ENCODE peak calls at places on chromosomes 16 and 17, in seven cellular contexts. One of them, this sample, is unnamed.

GRCh38 chr17:80422981-80423380 is 8.0 kb downstream of the ENDOV start:
- DNase-seq in PC-3: no peak
- DNase-seq in tibial artery: no peak
- DNase-seq in lung: no peak
- DNase-seq in cardiac fibroblast: no peak
- DNase-seq in pancreas: no peak
- DNase-seq in astrocyte of the cerebellum: no peak
- DNase-seq in this sample: no peak

GRCh38 chr17:31492880-31493655 is 101.6 kb downstream of the RAB11FIP4 start:
- DNase-seq in PC-3: no peak
- DNase-seq in tibial artery: no peak
- DNase-seq in lung: peak
- DNase-seq in cardiac fibroblast: no peak
- DNase-seq in pancreas: no peak
- DNase-seq in astrocyte of the cerebellum: no peak
- DNase-seq in this sample: no peak

GRCh38 chr17:58254803-58255202 is 16.4 kb downstream of the LPO start:
- DNase-seq in PC-3: peak
- DNase-seq in tibial artery: no peak
- DNase-seq in lung: no peak
- DNase-seq in cardiac fibroblast: no peak
- DNase-seq in pancreas: no peak
- DNase-seq in astrocyte of the cerebellum: no peak
- DNase-seq in this sample: no peak

GRCh38 chr17:79907855-79908254 is 68.6 kb upstream of the CBX4 start:
- DNase-seq in PC-3: no peak
- DNase-seq in tibial artery: no peak
- DNase-seq in lung: peak
- DNase-seq in cardiac fibroblast: no peak
- DNase-seq in pancreas: no peak
- DNase-seq in astrocyte of the cerebellum: no peak
- DNase-seq in this sample: no peak

GRCh38 chr17:17813725-17814095 is 23.1 kb downstream of the SREBF1 start:
- DNase-seq in PC-3: no peak
- DNase-seq in tibial artery: no peak
- DNase-seq in lung: no peak
- DNase-seq in cardiac fibroblast: no peak
- DNase-seq in pancreas: no peak
- DNase-seq in astrocyte of the cerebellum: no peak
- DNase-seq in this sample: no peak

GRCh38 chr17:62916684-62917571 is 49.1 kb upstream of the TANC2 start:
- DNase-seq in PC-3: peak
- DNase-seq in tibial artery: no peak
- DNase-seq in lung: no peak
- DNase-seq in cardiac fibroblast: peak
- DNase-seq in pancreas: no peak
- DNase-seq in astrocyte of the cerebellum: peak
- DNase-seq in this sample: no peak

GRCh38 chr17:14672830-14673229 is 371.9 kb downstream of the HS3ST3B1 start:
- DNase-seq in PC-3: peak
- DNase-seq in tibial artery: no peak
- DNase-seq in lung: peak
- DNase-seq in cardiac fibroblast: peak
- DNase-seq in pancreas: peak
- DNase-seq in astrocyte of the cerebellum: peak
- DNase-seq in this sample: peak

GRCh38 chr16:79628501-79628975 is 28.0 kb upstream of the MAF start:
- DNase-seq in PC-3: no peak
- DNase-seq in tibial artery: no peak
- DNase-seq in lung: no peak
- DNase-seq in cardiac fibroblast: no peak
- DNase-seq in pancreas: no peak
- DNase-seq in astrocyte of the cerebellum: peak
- DNase-seq in this sample: no peak

GRCh38 chr17:63714550-63715277 is 14.8 kb upstream of the LIMD2 start:
- DNase-seq in PC-3: no peak
- DNase-seq in tibial artery: no peak
- DNase-seq in lung: no peak
- DNase-seq in cardiac fibroblast: peak
- DNase-seq in pancreas: no peak
- DNase-seq in astrocyte of the cerebellum: no peak
- DNase-seq in this sample: no peak

GRCh38 chr16:56353054-56353921 is 72.1 kb downstream of the AMFR start:
- DNase-seq in PC-3: no peak
- DNase-seq in tibial artery: peak
- DNase-seq in lung: no peak
- DNase-seq in cardiac fibroblast: no peak
- DNase-seq in pancreas: no peak
- DNase-seq in astrocyte of the cerebellum: no peak
- DNase-seq in this sample: no peak

GRCh38 chr16:68644715-68645493 is at the start of gene CDH3:
- DNase-seq in PC-3: peak
- DNase-seq in tibial artery: no peak
- DNase-seq in lung: peak
- DNase-seq in cardiac fibroblast: no peak
- DNase-seq in pancreas: peak
- DNase-seq in astrocyte of the cerebellum: no peak
- DNase-seq in this sample: no peak

GRCh38 chr16:68643847-68644246 is 1.3 kb upstream of the CDH3 start:
- DNase-seq in PC-3: no peak
- DNase-seq in tibial artery: no peak
- DNase-seq in lung: no peak
- DNase-seq in cardiac fibroblast: no peak
- DNase-seq in pancreas: no peak
- DNase-seq in astrocyte of the cerebellum: no peak
- DNase-seq in this sample: no peak

GRCh38 chr16:68644303-68644702 is 807 bp upstream of the CDH3 start:
- DNase-seq in PC-3: no peak
- DNase-seq in tibial artery: no peak
- DNase-seq in lung: no peak
- DNase-seq in cardiac fibroblast: no peak
- DNase-seq in pancreas: no peak
- DNase-seq in astrocyte of the cerebellum: no peak
- DNase-seq in this sample: no peak

GRCh38 chr16:68646948-68647659 is 2.0 kb downstream of the CDH3 start:
- DNase-seq in PC-3: peak
- DNase-seq in tibial artery: no peak
- DNase-seq in lung: no peak
- DNase-seq in cardiac fibroblast: no peak
- DNase-seq in pancreas: no peak
- DNase-seq in astrocyte of the cerebellum: no peak
- DNase-seq in this sample: no peak

DNA sequence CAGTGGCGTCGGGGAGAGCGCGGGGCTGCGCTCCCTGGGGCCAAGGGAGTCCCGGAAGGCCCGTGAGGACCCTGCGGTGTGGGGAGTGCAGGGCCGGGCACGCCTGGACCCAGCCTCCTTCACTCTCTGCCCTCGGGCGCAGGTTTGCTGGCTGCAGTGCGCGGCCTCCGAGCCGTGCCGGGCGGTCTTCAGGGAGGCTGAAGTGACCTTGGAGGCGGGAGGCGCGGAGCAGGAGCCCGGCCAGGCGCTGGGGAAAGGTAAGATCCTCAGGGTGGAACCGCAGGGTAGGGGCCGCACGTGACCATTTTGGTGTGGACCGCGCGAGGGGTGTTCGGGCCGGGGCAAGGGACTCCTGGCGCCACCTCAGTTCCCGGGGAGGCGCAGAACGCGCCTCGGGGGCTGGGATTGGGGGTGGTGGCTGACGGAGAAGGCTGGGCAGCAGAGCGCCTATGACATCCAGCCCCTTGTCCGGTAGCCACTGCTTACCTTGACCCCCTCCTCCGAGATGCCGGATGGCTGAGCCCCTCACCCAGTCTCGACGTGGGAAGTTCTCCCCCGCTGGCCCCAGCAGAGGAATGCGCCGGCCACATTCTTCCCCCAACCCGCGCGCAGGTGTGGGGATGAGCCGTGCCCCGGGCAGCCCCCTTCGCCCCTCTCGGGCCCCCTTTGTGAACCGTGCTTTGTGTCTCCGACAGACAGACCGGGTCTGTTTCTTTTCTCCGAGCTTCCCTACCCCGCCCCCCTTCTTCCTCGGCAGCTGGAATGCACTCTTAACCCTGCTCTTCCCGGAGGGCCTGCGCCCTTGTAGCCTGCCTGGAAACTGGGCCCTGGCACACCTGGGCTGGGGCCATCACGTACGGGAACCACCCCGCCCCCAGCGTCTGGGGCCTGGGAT is 631 bp downstream of the CDH3 start:
- DNase-seq in PC-3: no peak
- DNase-seq in tibial artery: no peak
- DNase-seq in lung: no peak
- DNase-seq in cardiac fibroblast: no peak
- DNase-seq in pancreas: no peak
- DNase-seq in astrocyte of the cerebellum: no peak
- DNase-seq in this sample: no peak
- H3K4me3 ChIP-seq in PC-3: peak
- H3K4me3 ChIP-seq in tibial artery: peak
- H3K4me3 ChIP-seq in lung: peak
- H3K4me3 ChIP-seq in cardiac fibroblast: no peak
- H3K4me3 ChIP-seq in pancreas: peak
- H3K4me3 ChIP-seq in astrocyte of the cerebellum: peak
- H3K4me3 ChIP-seq in this sample: peak

DNA sequence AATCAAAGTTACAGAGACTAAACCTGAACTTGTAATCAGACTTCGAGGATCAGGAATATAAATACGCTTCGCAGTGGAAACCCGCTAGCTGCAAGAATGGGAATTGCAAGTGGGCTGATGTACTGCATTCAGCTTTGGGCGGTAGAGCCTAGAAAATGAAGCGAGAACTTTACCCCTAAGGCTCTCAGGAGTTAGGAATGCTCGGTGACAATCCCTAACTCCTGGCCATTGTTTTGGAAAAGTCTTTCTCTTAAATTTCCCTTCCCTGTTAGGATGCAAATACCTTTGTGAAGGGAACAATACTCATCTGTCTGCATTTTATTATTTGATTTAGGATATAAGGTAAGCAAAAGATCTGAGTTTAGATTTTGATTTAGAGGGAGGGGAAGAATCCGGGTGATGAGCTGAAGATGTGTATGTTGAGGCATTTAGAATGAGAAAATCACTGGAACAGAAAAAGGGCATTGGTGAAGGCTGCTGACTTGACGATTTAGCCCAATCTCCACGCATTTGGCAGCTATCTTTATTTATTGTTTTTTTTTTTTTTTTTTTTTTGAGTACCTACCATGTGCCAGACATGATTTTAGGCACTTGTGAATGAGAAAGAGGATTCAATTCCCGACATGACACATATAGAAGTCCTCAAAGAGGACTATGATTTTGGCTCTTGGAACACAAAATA is 2.2 kb upstream of the TOX3 start:
- DNase-seq in PC-3: no peak
- DNase-seq in tibial artery: no peak
- DNase-seq in lung: no peak
- DNase-seq in cardiac fibroblast: no peak
- DNase-seq in pancreas: no peak
- DNase-seq in astrocyte of the cerebellum: no peak
- DNase-seq in this sample: no peak
- TF ChIP-seq CTCF in PC-3: no peak
- TF ChIP-seq CTCF in tibial artery: no peak
- TF ChIP-seq CTCF in lung: no peak
- TF ChIP-seq CTCF in cardiac fibroblast: peak
- TF ChIP-seq CTCF in pancreas: no peak
- TF ChIP-seq CTCF in astrocyte of the cerebellum: peak
- TF ChIP-seq CTCF in this sample: no peak

DNA sequence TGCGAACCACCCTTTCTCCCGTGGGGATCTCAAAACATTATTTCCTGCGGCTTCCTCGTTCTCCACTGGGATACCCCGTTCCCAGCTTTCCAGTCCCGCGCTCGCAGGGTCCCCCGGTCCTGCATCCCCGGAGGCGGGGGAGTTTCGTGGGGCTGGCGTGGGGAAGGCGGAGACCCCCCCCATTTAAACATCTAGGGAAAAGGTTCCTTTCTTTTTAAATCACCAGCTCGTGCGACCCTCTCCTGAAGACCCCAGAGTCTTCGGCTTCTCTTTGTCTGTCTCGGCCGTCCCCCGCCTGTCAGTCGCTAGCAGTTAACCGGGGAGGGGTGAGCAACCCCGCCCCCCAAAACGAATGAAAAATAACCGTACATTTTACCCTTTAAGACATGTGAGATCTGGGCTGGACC is 486 bp upstream of the IGF2BP1 start:
- DNase-seq in PC-3: no peak
- DNase-seq in tibial artery: no peak
- DNase-seq in lung: no peak
- DNase-seq in cardiac fibroblast: no peak
- DNase-seq in pancreas: no peak
- DNase-seq in astrocyte of the cerebellum: no peak
- DNase-seq in this sample: no peak
- H3K4me3 ChIP-seq in PC-3: no peak
- H3K4me3 ChIP-seq in tibial artery: no peak
- H3K4me3 ChIP-seq in lung: no peak
- H3K4me3 ChIP-seq in cardiac fibroblast: peak
- H3K4me3 ChIP-seq in pancreas: no peak
- H3K4me3 ChIP-seq in astrocyte of the cerebellum: peak
- H3K4me3 ChIP-seq in this sample: peak

DNA sequence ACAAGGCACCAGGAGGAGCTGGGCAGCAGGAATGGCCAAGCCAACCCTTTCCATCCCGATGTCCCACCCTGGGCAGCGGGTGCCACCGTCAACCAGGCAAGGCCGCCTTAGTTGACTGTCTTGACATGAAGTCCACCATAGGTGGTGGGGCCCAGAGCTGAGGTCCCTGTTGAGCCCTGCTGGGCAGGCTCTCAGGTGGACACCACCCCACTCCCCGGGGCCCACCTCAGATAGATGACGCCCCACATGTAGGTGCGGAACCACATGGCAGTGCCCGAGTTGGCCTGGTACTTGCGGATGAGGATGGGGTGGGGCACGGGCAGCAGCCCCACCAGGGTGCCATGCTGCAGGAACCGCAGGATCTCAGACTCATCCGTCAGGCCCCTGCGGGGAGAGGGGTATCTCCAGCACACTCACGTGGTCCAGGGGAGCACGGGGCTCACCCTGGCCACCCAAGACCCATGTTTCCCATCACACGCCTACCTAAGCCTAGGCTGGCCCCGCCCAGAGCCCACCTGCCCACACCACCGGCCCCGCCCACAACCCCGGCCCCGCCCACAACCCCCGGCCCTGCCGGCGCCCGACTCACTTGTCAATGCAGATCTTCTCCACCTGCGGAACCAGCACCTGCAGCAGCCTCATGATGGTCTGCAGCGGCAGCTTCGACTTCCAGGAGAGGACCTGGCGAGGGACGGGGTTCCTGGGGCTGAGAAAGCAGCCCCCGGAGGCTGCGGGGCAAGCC is 16.2 kb downstream of the OTOP3 start:
- DNase-seq in PC-3: no peak
- DNase-seq in tibial artery: no peak
- DNase-seq in lung: no peak
- DNase-seq in cardiac fibroblast: no peak
- DNase-seq in pancreas: no peak
- DNase-seq in astrocyte of the cerebellum: no peak
- DNase-seq in this sample: no peak
- TF ChIP-seq CTCF in PC-3: no peak
- TF ChIP-seq CTCF in tibial artery: no peak
- TF ChIP-seq CTCF in lung: no peak
- TF ChIP-seq CTCF in cardiac fibroblast: no peak
- TF ChIP-seq CTCF in pancreas: no peak
- TF ChIP-seq CTCF in astrocyte of the cerebellum: no peak
- TF ChIP-seq CTCF in this sample: no peak

This sample was measured in HFF-Myc.